ENCODE peak calls at places on chromosome 22, in eight cellular contexts. Y is head of caudate nucleus; X is mesendoderm; Z is stimulated activated CD8-positive, alpha-beta memory T cell treated with anti-CD3 and anti-CD28 coated beads, Interleukin-7, amount 100 ng/mL, for 1 hour; R is activated T-helper 9 cell treated with anti-CD3 and anti-CD28 coated beads, Interleukin-2, amount 50 U/mL, for 16 hours; O is psoas muscle; E is endothelial cell of umbilical vein; D is occipital lobe. K is an unnamed sample.

GRCh38 chr22:23503736-23504440 is 76.2 kb downstream of the IGLL1 start:
- DNase-seq in E (no peak), X (no peak), R (no peak), D (no peak), Y (no peak), O (peak; percentile 12), Z (no peak), K (no peak)

GRCh38 chr22:41902932-41903421 is 11.9 kb downstream of the SHISA8 start:
- DNase-seq in O (peak; percentile 81), Y (no peak), X (no peak), D (no peak), E (no peak), Z (no peak), R (no peak), K (no peak)

GRCh38 chr22:22959147-22959827 is 71.7 kb downstream of the IGLL5 start:
- DNase-seq in R (peak; percentile 49), E (peak; percentile 71), Y (peak; percentile 91), D (peak; percentile 73), O (peak; percentile 79), X (peak; percentile 77), Z (peak; percentile 57), K (peak; percentile 78)

GRCh38 chr22:24996420-24996952 is 44.0 kb downstream of the KIAA1671 start:
- DNase-seq in Y (no peak), X (peak; percentile 100), D (no peak), E (peak; percentile 48), R (no peak), Z (no peak), O (no peak), K (no peak)

GRCh38 chr22:49305966-49306631 is 521.6 kb downstream of the BRD1 start:
- DNase-seq in D (no peak), Z (no peak), E (no peak), R (no peak), Y (peak; percentile 19), O (no peak), X (no peak), K (no peak)

GRCh38 chr22:28600546-28601143 is 79.0 kb downstream of the TTC28 start:
- DNase-seq in R (no peak), E (peak; percentile 73), Y (no peak), Z (no peak), O (no peak), X (peak; percentile 52), D (no peak), K (peak; percentile 76)

GRCh38 chr22:48045369-48045768 is 1282.9 kb downstream of the TBC1D22A start:
- DNase-seq in D (no peak), E (no peak), O (no peak), Z (no peak), R (no peak), Y (no peak), X (no peak), K (no peak)

GRCh38 chr22:37827056-37827455 is 3.9 kb downstream of the GALR3 start:
- DNase-seq in Y (peak; percentile 68), O (peak; percentile 80), Z (no peak), X (no peak), D (no peak), R (no peak), E (no peak), K (peak; percentile 71)

GRCh38 chr22:25176175-25176574 is 23.5 kb upstream of the CRYBB3 start:
- DNase-seq in Z (no peak), Y (no peak), D (no peak), R (no peak), X (no peak), O (no peak), E (no peak), K (no peak)

GRCh38 chr22:39457047-39457545 is 284 bp downstream of the MGAT3 start:
- DNase-seq in E (no peak), X (no peak), O (no peak), Y (no peak), R (no peak), Z (no peak), D (no peak), K (no peak)

GRCh38 chr22:37659066-37659896 is 758 bp downstream of the PDXP start:
- DNase-seq in R (no peak), X (no peak), Y (peak; percentile 72), D (no peak), O (peak; percentile 73), Z (no peak), E (no peak), K (no peak)

GRCh38 chr22:20027966-20028854 is 7.3 kb downstream of the TANGO2 start:
- DNase-seq in X (no peak), Z (no peak), D (no peak), Y (no peak), R (no peak), O (peak; percentile 30), E (peak; percentile 40), K (no peak)

GRCh38 chr22:38311331-38311635 is 6.0 kb downstream of the CSNK1E start:
- DNase-seq in E (no peak), Z (no peak), X (no peak), D (no peak), R (no peak), Y (no peak), O (no peak), K (no peak)

GRCh38 chr22:39207141-39208012 is 37.4 kb downstream of the PDGFB start:
- DNase-seq in Y (no peak), Z (no peak), O (no peak), R (no peak), X (no peak), D (no peak), E (no peak), K (no peak)

GRCh38 chr22:46676881-46677280 is 56.7 kb downstream of the GRAMD4 start:
- DNase-seq in X (no peak), D (no peak), Y (no peak), R (no peak), O (peak; percentile 79), Z (no peak), E (no peak), K (no peak)

GRCh38 chr22:50030315-50031188 is 18.0 kb upstream of the IL17REL start:
- DNase-seq in R (peak; percentile 79), X (peak; percentile 71), O (peak; percentile 86), D (peak; percentile 16), Z (peak; percentile 60), E (peak; percentile 55), Y (peak; percentile 86), K (peak; percentile 49)

GRCh38 chr22:32880906-32881596 is 79.5 kb downstream of the TIMP3 start:
- DNase-seq in E (peak; percentile 4), R (no peak), D (peak; percentile 40), Y (peak; percentile 65), O (peak; percentile 70), X (peak; percentile 81), Z (no peak), K (no peak)

GRCh38 chr22:19578180-19579004 is 54.2 kb upstream of the CLDN5 start:
- DNase-seq in R (no peak), Y (no peak), D (no peak), Z (no peak), O (no peak), E (no peak), X (no peak), K (no peak)

GRCh38 chr22:50705219-50705691 is 32.6 kb downstream of the SHANK3 start:
- DNase-seq in E (peak; percentile 52), Y (peak; percentile 88), Z (no peak), O (peak; percentile 61), D (peak; percentile 63), X (peak; percentile 95), R (no peak), K (peak; percentile 51)

GRCh38 chr22:25827415-25827814 is 85.4 kb downstream of the MYO18B start:
- DNase-seq in R (no peak), Y (no peak), O (no peak), Z (no peak), X (no peak), E (no peak), D (peak; percentile 36), K (peak; percentile 22)

GRCh38 chr22:19105867-19106802 is 16.1 kb downstream of the DGCR2 start:
- DNase-seq in R (peak; percentile 15), X (peak; percentile 37), D (no peak), E (no peak), O (no peak), Z (peak; percentile 5), Y (no peak), K (no peak)

GRCh38 chr22:32473388-32473952 is 1.1 kb upstream of the FBXO7 start:
- DNase-seq in O (no peak), E (peak; percentile 81), D (peak; percentile 18), R (no peak), X (peak; percentile 80), Y (peak; percentile 49), Z (no peak), K (peak; percentile 73)

GRCh38 chr22:25008666-25009065 is 56.1 kb downstream of the KIAA1671 start:
- DNase-seq in O (no peak), D (no peak), X (no peak), E (no peak), R (no peak), Z (no peak), Y (no peak), K (no peak)

GRCh38 chr22:35064664-35065063 is 1.3 kb upstream of the ISX start:
- DNase-seq in E (no peak), X (no peak), Y (no peak), Z (no peak), O (no peak), D (no peak), R (no peak), K (no peak)

GRCh38 chr22:50599816-50600454 is 658 bp upstream of the MAPK8IP2 start:
- DNase-seq in X (peak; percentile 49), E (peak; percentile 26), R (peak; percentile 34), D (no peak), O (no peak), Y (peak; percentile 73), Z (no peak), K (no peak)

GRCh38 chr22:24069721-24070120 is 58.6 kb downstream of the CABIN1 start:
- DNase-seq in R (no peak), E (no peak), O (no peak), D (no peak), X (no peak), Y (no peak), Z (no peak), K (no peak)

GRCh38 chr22:22855617-22856308 is 31.9 kb upstream of the IGLL5 start:
- DNase-seq in X (peak; percentile 54), R (no peak), D (no peak), O (no peak), E (no peak), Z (no peak), Y (no peak), K (no peak)

GRCh38 chr22:45124176-45124857 is 39.4 kb upstream of the NUP50 start:
- DNase-seq in R (no peak), Z (no peak), X (no peak), D (no peak), O (no peak), Y (no peak), E (no peak), K (no peak)

GRCh38 chr22:25663654-25664053 is 78.3 kb upstream of the MYO18B start:
- DNase-seq in Z (no peak), Y (no peak), R (no peak), E (no peak), O (no peak), X (no peak), D (no peak), K (no peak)

GRCh38 chr22:49372530-49373288 is 455.0 kb downstream of the BRD1 start:
- DNase-seq in X (peak; percentile 90), D (peak; percentile 22), Y (peak; percentile 28), Z (no peak), O (no peak), R (no peak), E (no peak), K (no peak)

GRCh38 chr22:20013382-20013871 is 3.2 kb downstream of the ARVCF start:
- DNase-seq in D (peak; percentile 21), O (peak; percentile 88), Z (no peak), X (peak; percentile 79), E (peak; percentile 67), Y (peak; percentile 78), R (no peak), K (peak; percentile 26)

GRCh38 chr22:47048123-47049077 is 285.9 kb downstream of the TBC1D22A start:
- DNase-seq in O (peak; percentile 21), R (no peak), D (no peak), Z (no peak), Y (no peak), X (no peak), E (no peak), K (no peak)

GRCh38 chr22:22547226-22547625 is 11.8 kb downstream of the PRAME start:
- DNase-seq in X (no peak), E (no peak), R (no peak), Y (no peak), O (no peak), Z (no peak), D (no peak), K (no peak)

GRCh38 chr22:37273126-37273845 is 9.0 kb upstream of the CYTH4 start:
- DNase-seq in X (no peak), Y (no peak), R (no peak), O (no peak), D (no peak), Z (no peak), E (no peak), K (no peak)

K was measured in midbrain.